ENCODE peak calls at places on chromosome 1, in seven cellular contexts. F, R, Z, N, M, O and I are unnamed samples.

GRCh38 chr1:36207339-36207738 is 16.9 kb upstream of the THRAP3 start:
- DNase-seq in R (peak), Z (peak), M (peak), F (no peak), N (peak), O (peak), I (peak)

GRCh38 chr1:47651311-47652089 is 213.7 kb downstream of the FOXD2 start:
- DNase-seq in R (no peak), N (no peak), M (no peak), Z (no peak), F (no peak), O (no peak), I (no peak)

GRCh38 chr1:4220362-4220761 is 320.3 kb upstream of the C1orf174 start:
- DNase-seq in M (no peak), R (no peak), Z (no peak), O (no peak), F (no peak), N (no peak), I (no peak)

GRCh38 chr1:34870395-34870794 is 10.8 kb upstream of the SMIM12 start:
- DNase-seq in F (no peak), O (no peak), N (no peak), R (no peak), M (peak), Z (no peak), I (no peak)

GRCh38 chr1:64508521-64509096 is 38.7 kb downstream of the CACHD1 start:
- DNase-seq in M (no peak), Z (no peak), F (no peak), O (no peak), N (peak), R (no peak), I (no peak)

GRCh38 chr1:246091477-246091876 is 415.6 kb downstream of the SMYD3 start:
- DNase-seq in F (no peak), Z (no peak), O (no peak), M (no peak), R (no peak), N (no peak), I (no peak)

GRCh38 chr1:205332015-205332791 is 10.7 kb upstream of the NUAK2 start:
- DNase-seq in Z (no peak), F (no peak), M (no peak), N (no peak), R (no peak), O (no peak), I (no peak)

GRCh38 chr1:157279157-157280140 is 141.3 kb upstream of the ETV3 start:
- DNase-seq in F (no peak), R (no peak), M (no peak), Z (no peak), O (no peak), N (no peak), I (no peak)

GRCh38 chr1:3618904-3619671 is 5.7 kb upstream of the TPRG1L start:
- DNase-seq in M (peak), O (peak), R (peak), Z (peak), N (peak), F (no peak), I (peak)

GRCh38 chr1:54742262-54742661 is 22.1 kb downstream of the PARS2 start:
- DNase-seq in N (no peak), M (no peak), O (no peak), R (no peak), Z (no peak), F (no peak), I (no peak)

GRCh38 chr1:209647212-209647611 is 5.0 kb downstream of the LAMB3 start:
- DNase-seq in N (no peak), O (no peak), R (no peak), F (no peak), M (no peak), Z (no peak), I (no peak)

GRCh38 chr1:232923739-232924386 is 26.5 kb upstream of the NTPCR start:
- DNase-seq in R (no peak), F (no peak), M (no peak), N (no peak), Z (no peak), O (no peak), I (no peak)

GRCh38 chr1:27382950-27383627 is at the start of gene CD164L2:
- DNase-seq in Z (no peak), N (no peak), F (no peak), O (peak), M (no peak), R (no peak), I (peak)

GRCh38 chr1:156648951-156649350 is 7.0 kb downstream of the BCAN start:
- DNase-seq in O (no peak), R (no peak), Z (no peak), N (peak), M (no peak), F (no peak), I (no peak)

GRCh38 chr1:198165927-198166647 is 9.3 kb downstream of the NEK7 start:
- DNase-seq in R (no peak), F (no peak), N (no peak), Z (no peak), M (no peak), O (no peak), I (no peak)

GRCh38 chr1:205680073-205680851 is at the start of gene SLC45A3:
- DNase-seq in M (no peak), N (no peak), Z (peak), O (peak), R (peak), F (no peak), I (peak)

GRCh38 chr1:167297222-167298214 is 76.8 kb downstream of the POU2F1 start:
- DNase-seq in O (no peak), Z (no peak), M (no peak), F (no peak), R (no peak), N (no peak), I (no peak)

GRCh38 chr1:41649445-41650175 is 165.1 kb upstream of the EDN2 start:
- DNase-seq in O (no peak), R (no peak), F (no peak), Z (no peak), N (no peak), M (no peak), I (no peak)

GRCh38 chr1:110380667-110381283 is 10.1 kb downstream of the SLC16A4 start:
- DNase-seq in M (no peak), F (no peak), Z (no peak), O (no peak), N (no peak), R (no peak), I (no peak)